ENCODE peak calls at places on chromosomes 1 and 21, in five cellular contexts. H is NT2/D1; W is HTR-8/SVneo; N is stimulated activated CD4-positive, alpha-beta T cell treated with anti-CD3 and anti-CD28 coated beads, Interleukin-12 subunit alpha, Interleukin-12 subunit beta, amount 100 ng/mL, for 24 hours; S is AG09309. B is an unnamed sample.
A peak's percentile ranks its signal among the peaks of the same experiment; 100 is the strongest.

GRCh38 chr1:100955322-100955721 is 59.4 kb downstream of the SLC30A7 start:
- DNase-seq in H (no peak), S (peak; percentile 88), N (no peak), W (peak; percentile 1), B (peak; percentile 89)

GRCh38 chr1:201892211-201892610 is 3.5 kb downstream of the SHISA4 start:
- DNase-seq in W (no peak), S (no peak), H (no peak), N (no peak), B (no peak)

GRCh38 chr1:240351690-240352089 is 260.0 kb downstream of the FMN2 start:
- DNase-seq in W (no peak), N (no peak), S (no peak), H (no peak), B (no peak)

GRCh38 chr1:23423415-23424170 is 955 bp downstream of the TCEA3 start:
- DNase-seq in H (no peak), N (no peak), S (no peak), W (no peak), B (no peak)

GRCh38 chr1:201186212-201186611 is 4.4 kb upstream of the IGFN1 start:
- DNase-seq in H (no peak), W (no peak), N (no peak), S (no peak), B (no peak)

GRCh38 chr1:227323956-227324267 is 5.6 kb upstream of the CDC42BPA start:
- DNase-seq in S (no peak), N (no peak), H (no peak), W (no peak), B (no peak)

GRCh38 chr1:97114842-97115241 is 393.3 kb downstream of the PTBP2 start:
- DNase-seq in W (no peak), H (peak; percentile 44), S (no peak), N (no peak), B (no peak)

GRCh38 chr1:7471836-7472235 is 299.3 kb upstream of the VAMP3 start:
- DNase-seq in S (no peak), W (peak; percentile 24), N (no peak), H (no peak), B (peak; percentile 73)

GRCh38 chr1:50023292-50024159 is at the start of gene AGBL4:
- DNase-seq in N (no peak), W (no peak), S (no peak), H (peak; percentile 64), B (no peak)

GRCh38 chr21:43337901-43338655 is 88.9 kb downstream of the SIK1 start:
- DNase-seq in H (no peak), S (no peak), W (no peak), N (no peak), B (no peak)

GRCh38 chr1:107789817-107790609 is 175.0 kb downstream of the VAV3 start:
- DNase-seq in S (no peak), W (no peak), H (no peak), N (no peak), B (no peak)

GRCh38 chr1:234589064-234589765 is 20.8 kb downstream of the IRF2BP2 start:
- DNase-seq in N (no peak), S (no peak), H (no peak), W (no peak), B (no peak)

GRCh38 chr1:90708236-90708786 is 8.8 kb downstream of the BARHL2 start:
- DNase-seq in S (no peak), N (no peak), H (no peak), W (no peak), B (no peak)

GRCh38 chr1:108120163-108120562 is 80.0 kb downstream of the SLC25A24 start:
- DNase-seq in H (no peak), W (no peak), S (no peak), N (no peak), B (no peak)

GRCh38 chr21:42158846-42159245 is 60.1 kb upstream of the ABCG1 start:
- DNase-seq in W (no peak), N (no peak), H (no peak), S (no peak), B (no peak)

GRCh38 chr1:53601867-53602266 is 137.1 kb downstream of the GLIS1 start:
- DNase-seq in S (no peak), W (no peak), N (no peak), H (no peak), B (no peak)

GRCh38 chr1:100358210-100358609 is 5.9 kb downstream of the CDC14A start:
- DNase-seq in W (no peak), S (no peak), H (no peak), N (no peak), B (no peak)

GRCh38 chr1:187413770-187414169 is 585.0 kb downstream of the PLA2G4A start:
- DNase-seq in N (no peak), S (no peak), H (no peak), W (no peak), B (no peak)

GRCh38 chr1:86382878-86383277 is 13.2 kb downstream of the ODF2L start:
- DNase-seq in W (no peak), N (no peak), S (no peak), H (no peak), B (no peak)

GRCh38 chr1:32224285-32224684 is 2.1 kb downstream of the EIF3I start:
- DNase-seq in N (no peak), H (no peak), S (no peak), W (no peak), B (no peak)

GRCh38 chr1:212987702-212988322 is 27.9 kb downstream of the ANGEL2 start:
- DNase-seq in W (no peak), H (no peak), S (no peak), N (no peak), B (no peak)

GRCh38 chr1:22903113-22903512 is 69.6 kb downstream of the LACTBL1 start:
- DNase-seq in W (no peak), N (no peak), S (peak; percentile 8), H (no peak), B (peak; percentile 26)

GRCh38 chr1:176976236-176976635 is 188.3 kb downstream of the ASTN1 start:
- DNase-seq in W (no peak), N (no peak), H (no peak), S (no peak), B (no peak)

GRCh38 chr1:190320952-190321351 is 156.7 kb downstream of the BRINP3 start:
- DNase-seq in S (no peak), N (no peak), W (no peak), H (peak; percentile 16), B (no peak)

GRCh38 chr1:174719194-174719593 is 271.4 kb downstream of the GPR52 start:
- DNase-seq in S (no peak), H (no peak), W (no peak), N (no peak), B (no peak)